ENCODE peak calls at places on chromosomes 1 and 21, in nine cellular contexts. Z is heart right ventricle, J is lung, U is SK-N-SH, K is stomach, X is body of pancreas, E is WERI-Rb-1, P is K562, F is foreskin keratinocyte. L is an unnamed sample.

GRCh38 chr1:31723828-31724359 is 20.1 kb upstream of the COL16A1 start:
- DNase-seq in Z (peak), J (peak), U (no peak), K (peak), X (peak), E (no peak), P (peak), F (peak), L (peak)

GRCh38 chr1:191368891-191369654 is 789.2 kb upstream of the RGS18 start:
- DNase-seq in Z (no peak), J (no peak), U (no peak), K (no peak), X (peak), E (no peak), P (peak), F (no peak), L (no peak)

GRCh38 chr1:187624812-187625542 is 796.2 kb downstream of the PLA2G4A start:
- DNase-seq in Z (no peak), J (no peak), U (no peak), K (no peak), X (no peak), E (no peak), P (no peak), F (no peak), L (no peak)

GRCh38 chr1:203057831-203058673 is 27.8 kb downstream of the MYOG start:
- DNase-seq in Z (no peak), J (no peak), U (peak), K (no peak), X (no peak), E (no peak), P (no peak), F (no peak), L (no peak)

GRCh38 chr1:17874665-17875064 is 119.5 kb downstream of the ACTL8 start:
- DNase-seq in Z (no peak), J (no peak), U (no peak), K (no peak), X (peak), E (no peak), P (no peak), F (peak), L (peak)

GRCh38 chr1:109846846-109847245 is 63.8 kb upstream of the CSF1 start:
- DNase-seq in Z (no peak), J (no peak), U (no peak), K (no peak), X (no peak), E (no peak), P (no peak), F (no peak), L (no peak)

GRCh38 chr1:110746644-110747259 is 72.0 kb upstream of the KCNA3 start:
- DNase-seq in Z (peak), J (no peak), U (no peak), K (no peak), X (peak), E (no peak), P (peak), F (peak), L (peak)

GRCh38 chr21:46060596-46061061 is 37.3 kb upstream of the COL6A2 start:
- DNase-seq in Z (peak), J (no peak), U (no peak), K (peak), X (peak), E (peak), P (no peak), F (no peak), L (no peak)

GRCh38 chr1:162388083-162388594 is 6.6 kb downstream of the C1orf226 start:
- DNase-seq in Z (no peak), J (no peak), U (peak), K (no peak), X (no peak), E (no peak), P (no peak), F (no peak), L (no peak)

DNA sequence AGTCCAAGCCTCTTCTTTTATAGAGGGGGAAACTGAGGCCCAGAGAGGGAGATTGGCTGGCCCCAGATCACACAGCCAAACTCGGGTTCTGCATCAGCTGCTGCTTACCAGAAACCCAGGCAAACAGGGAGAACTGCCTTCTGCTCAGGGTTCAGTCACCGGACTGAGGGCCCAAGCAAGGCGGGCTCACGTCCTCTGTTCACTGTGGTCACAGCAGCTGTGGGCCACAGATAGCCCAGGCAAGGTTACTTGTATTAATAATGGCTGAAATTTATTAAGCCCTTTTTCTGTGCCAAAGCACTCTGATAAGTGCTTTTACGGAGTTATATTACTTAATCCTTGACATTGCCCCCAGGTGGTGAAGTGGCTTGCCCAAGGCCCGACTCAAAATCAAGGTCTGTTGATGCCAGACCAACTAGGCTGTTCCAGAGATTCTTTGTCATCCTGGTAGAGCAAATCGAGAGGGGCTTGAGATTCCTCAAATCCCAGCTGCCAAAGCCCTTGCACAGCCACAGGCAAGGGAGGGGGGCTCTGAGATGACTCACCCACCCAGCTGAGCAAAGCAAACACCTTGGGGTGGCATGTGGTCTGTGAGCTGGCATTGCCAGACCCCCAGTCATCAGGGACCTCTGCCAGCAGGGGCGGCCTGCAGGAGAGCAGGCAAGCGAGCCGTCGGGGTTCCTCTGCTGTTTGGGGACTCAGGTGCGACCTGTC is 36.5 kb downstream of the EPHB2 start:
- DNase-seq in Z (no peak), J (peak), U (no peak), K (no peak), X (no peak), E (no peak), P (no peak), F (peak), L (peak)
- TF ChIP-seq CTCF in Z (no peak), J (no peak), U (peak), K (no peak), X (no peak), E (no peak), P (no peak), F (no peak), L (no peak)

GRCh38 chr1:115677570-115677969 is 35.8 kb downstream of the VANGL1 start:
- DNase-seq in Z (no peak), J (no peak), U (no peak), K (no peak), X (no peak), E (no peak), P (peak), F (no peak), L (no peak)

GRCh38 chr1:115678141-115678540 is 36.4 kb downstream of the VANGL1 start:
- DNase-seq in Z (no peak), J (no peak), U (no peak), K (no peak), X (no peak), E (no peak), P (no peak), F (no peak), L (no peak)

GRCh38 chr1:115679141-115679611 is 37.4 kb downstream of the VANGL1 start:
- DNase-seq in Z (peak), J (no peak), U (no peak), K (no peak), X (no peak), E (no peak), P (no peak), F (no peak), L (peak)

GRCh38 chr1:115677172-115677542 is 35.4 kb downstream of the VANGL1 start:
- DNase-seq in Z (no peak), J (no peak), U (no peak), K (no peak), X (no peak), E (no peak), P (no peak), F (no peak), L (no peak)

DNA sequence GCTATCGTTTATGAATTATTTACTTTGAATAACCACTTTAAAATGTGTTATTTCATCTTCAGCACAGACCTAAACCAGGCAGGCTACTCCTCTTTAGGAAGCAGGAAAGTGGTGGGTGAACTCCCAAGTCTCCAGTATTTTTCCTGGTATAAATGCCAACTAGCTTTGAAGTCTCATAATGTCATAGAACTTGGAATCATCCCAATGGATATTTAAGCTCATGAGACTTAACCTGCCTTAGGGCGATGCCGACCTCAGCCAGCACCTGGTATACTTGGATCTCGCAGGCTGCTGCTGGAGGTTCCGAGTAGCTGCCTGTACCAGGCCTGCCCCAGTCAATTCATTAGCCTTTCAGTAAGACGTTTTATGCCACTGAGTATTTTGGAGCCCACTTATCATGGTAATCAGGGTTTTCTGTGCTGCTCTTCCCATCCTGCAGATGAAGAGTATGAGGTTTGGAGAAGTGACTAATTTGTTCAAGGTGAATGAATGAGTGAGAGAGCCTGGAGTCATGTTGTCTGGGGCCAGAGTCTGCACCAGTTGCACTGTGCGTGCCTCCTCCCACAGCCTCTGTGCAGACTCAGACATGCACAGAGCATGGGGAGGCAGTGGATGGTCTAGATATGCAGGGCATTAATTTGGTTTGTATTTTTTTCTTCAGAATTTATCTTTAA is 34.9 kb downstream of the VANGL1 start:
- DNase-seq in Z (no peak), J (no peak), U (no peak), K (peak), X (no peak), E (no peak), P (no peak), F (no peak), L (no peak)
- H3K27ac ChIP-seq in Z (no peak), J (no peak), U (no peak), K (no peak), X (no peak), E (no peak), P (no peak), F (peak), L (peak)

GRCh38 chr1:6485140-6485936 is 6.1 kb downstream of the PLEKHG5 start:
- DNase-seq in Z (no peak), J (no peak), U (peak), K (no peak), X (no peak), E (no peak), P (no peak), F (no peak), L (no peak)
- TF ChIP-seq CTCF in Z (no peak), J (no peak), U (no peak), K (no peak), X (no peak), E (no peak), P (no peak), F (peak), L (no peak)

DNA sequence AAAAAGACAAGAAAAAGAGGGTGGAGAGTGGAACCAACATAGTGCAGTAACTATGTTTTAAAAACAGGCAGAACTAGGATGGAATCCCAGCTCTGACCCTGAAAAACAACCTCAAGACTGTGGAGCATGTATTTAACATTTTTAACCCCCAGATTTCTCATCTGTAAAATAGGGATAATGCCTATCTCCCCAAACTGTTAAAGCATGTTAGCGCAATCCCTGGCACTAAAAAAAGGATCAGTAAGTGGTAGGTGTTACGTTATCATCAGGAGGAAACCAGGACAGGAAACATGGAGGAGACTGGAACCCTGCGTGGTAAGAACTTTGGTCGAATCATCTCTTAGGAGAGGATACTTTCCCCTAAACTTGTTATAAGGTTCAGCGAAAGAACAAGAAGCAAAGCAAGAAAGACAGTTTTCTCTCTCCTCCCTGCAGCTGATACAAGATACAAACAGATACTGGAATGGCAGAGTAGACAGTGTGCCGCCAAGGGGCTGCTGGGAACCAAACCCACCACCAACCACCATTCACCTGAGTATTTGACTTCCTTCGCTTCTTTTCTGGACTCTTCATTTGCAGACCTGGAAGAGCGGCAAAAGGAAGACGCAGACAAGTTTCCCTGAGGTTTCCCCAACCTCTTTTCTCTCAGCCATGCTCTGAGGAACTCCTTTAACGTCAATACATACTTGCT is 991 bp downstream of the PYGO2 start:
- DNase-seq in Z (no peak), J (no peak), U (no peak), K (no peak), X (no peak), E (no peak), P (no peak), F (no peak), L (no peak)
- H3K27ac ChIP-seq in Z (peak), J (peak), U (peak), K (peak), X (peak), E (peak), P (peak), F (no peak), L (peak)

GRCh38 chr1:183279835-183280234 is 93.8 kb downstream of the LAMC2 start:
- DNase-seq in Z (no peak), J (peak), U (no peak), K (peak), X (peak), E (no peak), P (no peak), F (peak), L (peak)
- TF ChIP-seq CTCF in Z (no peak), J (no peak), U (no peak), K (no peak), X (no peak), E (no peak), P (no peak), F (no peak), L (no peak)

GRCh38 chr1:151998611-151999362 is 5.1 kb upstream of the S100A10 start:
- DNase-seq in Z (no peak), J (no peak), U (no peak), K (no peak), X (no peak), E (no peak), P (no peak), F (peak), L (no peak)

GRCh38 chr1:152003846-152004442 is 10.3 kb upstream of the S100A10 start:
- DNase-seq in Z (no peak), J (no peak), U (no peak), K (no peak), X (no peak), E (no peak), P (no peak), F (no peak), L (no peak)

GRCh38 chr1:152002960-152003359 is 9.3 kb upstream of the S100A10 start:
- DNase-seq in Z (no peak), J (no peak), U (no peak), K (no peak), X (no peak), E (no peak), P (no peak), F (no peak), L (no peak)

GRCh38 chr1:152000989-152001630 is 7.5 kb upstream of the S100A10 start:
- DNase-seq in Z (no peak), J (no peak), U (no peak), K (no peak), X (peak), E (no peak), P (no peak), F (no peak), L (peak)

DNA sequence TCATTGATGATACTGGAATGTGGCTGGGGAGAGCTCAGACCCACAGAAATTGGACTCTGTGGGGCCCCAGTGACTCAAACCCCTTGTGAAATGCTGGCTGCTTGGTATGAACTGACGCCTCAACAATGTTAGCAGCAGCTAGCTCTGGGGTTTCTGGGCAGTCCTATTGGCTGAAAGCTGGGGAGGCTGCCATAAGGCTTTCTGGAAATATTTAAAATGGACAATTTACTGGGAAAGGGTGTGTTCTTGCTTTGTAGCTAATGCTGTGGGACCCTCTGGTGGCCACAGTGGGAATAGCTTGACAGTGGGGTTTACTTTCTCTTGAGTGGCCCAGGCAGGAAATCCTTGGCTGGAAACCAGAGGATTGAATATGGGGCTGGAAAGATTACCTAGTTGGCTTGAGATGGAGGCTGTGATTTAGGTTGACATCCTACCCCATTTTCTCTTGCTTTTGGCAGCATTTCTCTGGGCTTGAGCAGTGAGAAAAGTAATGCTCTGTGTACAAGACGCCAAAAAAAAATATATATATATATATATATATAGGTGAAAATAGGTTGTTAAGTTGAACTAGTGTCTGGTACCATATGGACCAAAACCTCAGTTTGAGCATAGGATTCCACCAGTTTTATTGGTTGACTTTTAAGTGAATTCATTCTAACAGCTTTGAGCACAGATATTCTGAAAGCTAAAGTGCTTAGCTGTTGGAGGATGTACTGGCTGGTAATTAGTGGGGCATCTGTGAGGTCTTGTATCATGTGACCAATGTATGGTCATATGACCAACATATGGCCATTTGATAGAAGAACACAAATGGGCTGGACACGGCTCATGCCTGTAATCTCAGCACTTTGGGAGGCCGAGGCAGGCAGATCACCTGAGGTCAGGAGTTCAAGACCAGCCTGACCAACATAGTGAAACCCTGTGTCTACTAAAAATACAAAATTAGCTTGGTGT is 8.2 kb upstream of the S100A10 start:
- DNase-seq in Z (peak), J (peak), U (peak), K (peak), X (peak), E (peak), P (peak), F (peak), L (peak)
- H3K27ac ChIP-seq in Z (no peak), J (no peak), U (no peak), K (no peak), X (peak), E (no peak), P (no peak), F (peak), L (peak)

DNA sequence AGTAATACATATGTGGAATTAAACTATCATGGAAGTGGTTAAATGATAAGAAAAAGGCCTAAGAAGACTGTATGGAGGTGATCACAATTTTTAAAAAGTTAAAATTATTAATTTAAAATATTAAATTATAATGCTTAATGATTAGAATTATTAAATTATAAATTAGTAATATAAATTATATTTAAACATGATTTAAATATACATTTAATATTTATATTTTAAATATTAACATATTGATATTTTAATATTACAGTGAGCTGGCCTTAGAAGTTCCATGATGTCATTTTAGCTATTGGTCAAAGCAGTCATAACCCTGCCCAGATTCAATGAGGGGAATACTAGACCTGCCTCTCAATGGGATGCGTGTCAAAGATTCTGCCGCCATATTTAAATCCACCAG is 281.2 kb downstream of the PRDM2 start:
- DNase-seq in Z (no peak), J (no peak), U (no peak), K (no peak), X (no peak), E (no peak), P (no peak), F (no peak), L (no peak)
- TF ChIP-seq CTCF in Z (no peak), J (no peak), U (no peak), K (no peak), X (no peak), E (no peak), P (no peak), F (no peak), L (no peak)

GRCh38 chr1:43565600-43566360 is 35.1 kb downstream of the PTPRF start:
- DNase-seq in Z (peak), J (no peak), U (peak), K (peak), X (peak), E (peak), P (peak), F (no peak), L (no peak)
- H3K27ac ChIP-seq in Z (no peak), J (no peak), U (no peak), K (no peak), X (no peak), E (peak), P (no peak), F (no peak), L (peak)

GRCh38 chr1:116076831-116077230 is 34.4 kb upstream of the MAB21L3 start:
- DNase-seq in Z (no peak), J (no peak), U (no peak), K (no peak), X (no peak), E (no peak), P (no peak), F (peak), L (peak)

GRCh38 chr1:116075577-116075976 is 35.6 kb upstream of the MAB21L3 start:
- DNase-seq in Z (no peak), J (no peak), U (no peak), K (no peak), X (no peak), E (no peak), P (no peak), F (no peak), L (no peak)

GRCh38 chr1:116075981-116076380 is 35.2 kb upstream of the MAB21L3 start:
- DNase-seq in Z (no peak), J (no peak), U (no peak), K (no peak), X (no peak), E (no peak), P (no peak), F (peak), L (peak)

GRCh38 chr1:116078699-116079223 is 32.4 kb upstream of the MAB21L3 start:
- DNase-seq in Z (no peak), J (no peak), U (no peak), K (no peak), X (no peak), E (no peak), P (no peak), F (no peak), L (no peak)
- TF ChIP-seq CTCF in Z (no peak), J (no peak), U (no peak), K (no peak), X (no peak), E (no peak), P (no peak), F (no peak), L (no peak)

GRCh38 chr21:41410767-41411448 is 15.1 kb upstream of the MX1 start:
- DNase-seq in Z (no peak), J (no peak), U (no peak), K (no peak), X (no peak), E (no peak), P (no peak), F (no peak), L (no peak)
- H3K27ac ChIP-seq in Z (no peak), J (no peak), U (no peak), K (no peak), X (no peak), E (no peak), P (no peak), F (no peak), L (no peak)